ENCODE peak calls at places on chromosomes 4 and X, in nine cellular contexts. F, Z, A, K, D, R, E, U and B are unnamed samples.

GRCh38 chrX:72127332-72127731 is 4.4 kb downstream of the RTL5 start:
- DNase-seq in F (no peak), Z (no peak), A (no peak), K (peak), D (no peak), R (no peak), E (no peak), U (no peak), B (no peak)

GRCh38 chrX:43108828-43109227 is 330.9 kb upstream of the PPP1R2C start:
- DNase-seq in F (no peak), Z (no peak), A (no peak), K (no peak), D (no peak), R (no peak), E (no peak), U (no peak), B (no peak)

GRCh38 chrX:120310861-120311631 is at the start of gene TMEM255A:
- DNase-seq in F (no peak), Z (peak), A (peak), K (peak), D (no peak), R (no peak), E (peak), U (no peak), B (peak)

GRCh38 chr4:99722006-99722405 is 64.4 kb upstream of the C4orf54 start:
- DNase-seq in F (no peak), Z (no peak), A (peak), K (no peak), D (no peak), R (no peak), E (no peak), U (no peak), B (no peak)

GRCh38 chrX:118049713-118050112 is 66.9 kb downstream of the KLHL13 start:
- DNase-seq in F (no peak), Z (no peak), A (peak), K (no peak), D (no peak), R (no peak), E (no peak), U (no peak), B (no peak)

GRCh38 chr4:118760092-118760491 is 74.9 kb downstream of the METTL14 start:
- DNase-seq in F (no peak), Z (no peak), A (no peak), K (no peak), D (no peak), R (no peak), E (no peak), U (no peak), B (no peak)

GRCh38 chrX:46209768-46210167 is 335.5 kb downstream of the ZNF674 start:
- DNase-seq in F (no peak), Z (no peak), A (no peak), K (no peak), D (no peak), R (no peak), E (no peak), U (no peak), B (no peak)

GRCh38 chr4:149933883-149934282 is 118.2 kb upstream of the IQCM start:
- DNase-seq in F (no peak), Z (no peak), A (no peak), K (no peak), D (no peak), R (no peak), E (no peak), U (no peak), B (no peak)

GRCh38 chr4:165013691-165014090 is 18.1 kb upstream of the TRIM60 start:
- DNase-seq in F (no peak), Z (no peak), A (no peak), K (no peak), D (no peak), R (no peak), E (no peak), U (no peak), B (no peak)

GRCh38 chrX:97563531-97564133 is 679.9 kb downstream of the RPA4 start:
- DNase-seq in F (no peak), Z (no peak), A (peak), K (no peak), D (peak), R (no peak), E (peak), U (peak), B (peak)

GRCh38 chr4:12242354-12242753 is 813.7 kb upstream of the HS3ST1 start:
- DNase-seq in F (no peak), Z (no peak), A (no peak), K (no peak), D (no peak), R (no peak), E (no peak), U (no peak), B (no peak)

GRCh38 chr4:113637363-113637762 is 124.2 kb downstream of the CAMK2D start:
- DNase-seq in F (no peak), Z (no peak), A (no peak), K (no peak), D (no peak), R (no peak), E (no peak), U (peak), B (no peak)

GRCh38 chr4:121376097-121376496 is 4.7 kb downstream of the QRFPR start:
- DNase-seq in F (no peak), Z (no peak), A (no peak), K (no peak), D (no peak), R (no peak), E (no peak), U (no peak), B (no peak)

GRCh38 chrX:150846130-150846529 is 52.3 kb downstream of the CD99L2 start:
- DNase-seq in F (no peak), Z (no peak), A (no peak), K (no peak), D (no peak), R (no peak), E (no peak), U (no peak), B (no peak)

GRCh38 chr4:186726150-186726439 is 2.4 kb upstream of the FAT1 start:
- DNase-seq in F (no peak), Z (no peak), A (no peak), K (no peak), D (no peak), R (no peak), E (no peak), U (no peak), B (no peak)

GRCh38 chr4:26576171-26576829 is 7.6 kb upstream of the TBC1D19 start:
- DNase-seq in F (no peak), Z (no peak), A (peak), K (no peak), D (no peak), R (no peak), E (no peak), U (peak), B (no peak)

GRCh38 chr4:124177647-124178425 is 534.7 kb downstream of the ANKRD50 start:
- DNase-seq in F (no peak), Z (no peak), A (no peak), K (no peak), D (no peak), R (peak), E (no peak), U (peak), B (no peak)

GRCh38 chr4:8328866-8329559 is 59.5 kb downstream of the HTRA3 start:
- DNase-seq in F (no peak), Z (no peak), A (no peak), K (peak), D (no peak), R (no peak), E (peak), U (no peak), B (no peak)

GRCh38 chrX:14798805-14799397 is 74.0 kb downstream of the FANCB start:
- DNase-seq in F (no peak), Z (no peak), A (no peak), K (no peak), D (no peak), R (no peak), E (no peak), U (no peak), B (no peak)

GRCh38 chr4:156962551-156962974 is 9.0 kb downstream of the PDGFC start:
- DNase-seq in F (no peak), Z (no peak), A (no peak), K (peak), D (no peak), R (no peak), E (no peak), U (peak), B (no peak)

GRCh38 chr4:71538528-71538927 is 199.7 kb downstream of the SLC4A4 start:
- DNase-seq in F (no peak), Z (no peak), A (no peak), K (no peak), D (no peak), R (no peak), E (no peak), U (no peak), B (no peak)

GRCh38 chr4:6856391-6856790 is 53.2 kb upstream of the TBC1D14 start:
- DNase-seq in F (no peak), Z (no peak), A (no peak), K (no peak), D (no peak), R (no peak), E (no peak), U (no peak), B (no peak)

GRCh38 chr4:48831532-48832015 is 686 bp downstream of the OCIAD1 start:
- DNase-seq in F (no peak), Z (no peak), A (peak), K (no peak), D (no peak), R (no peak), E (no peak), U (peak), B (no peak)

GRCh38 chr4:101345596-101346311 is 1.6 kb downstream of the PPP3CA start:
- DNase-seq in F (peak), Z (peak), A (peak), K (peak), D (peak), R (no peak), E (peak), U (peak), B (peak)

GRCh38 chr4:88318751-88319350 is 34.5 kb upstream of the PPM1K start:
- DNase-seq in F (no peak), Z (no peak), A (no peak), K (no peak), D (no peak), R (no peak), E (no peak), U (no peak), B (no peak)

GRCh38 chr4:155809835-155810234 is 51.0 kb downstream of the GUCY1B1 start:
- DNase-seq in F (no peak), Z (peak), A (peak), K (no peak), D (no peak), R (peak), E (no peak), U (peak), B (peak)

GRCh38 chr4:48315728-48316630 is 25.4 kb upstream of the SLAIN2 start:
- DNase-seq in F (no peak), Z (peak), A (peak), K (peak), D (no peak), R (peak), E (no peak), U (peak), B (peak)

GRCh38 chr4:180059216-180059881 is 2183.9 kb upstream of the TENM3 start:
- DNase-seq in F (peak), Z (no peak), A (peak), K (no peak), D (no peak), R (no peak), E (no peak), U (no peak), B (peak)

GRCh38 chr4:123037809-123038208 is 115.4 kb upstream of the NUDT6 start:
- DNase-seq in F (no peak), Z (no peak), A (no peak), K (no peak), D (no peak), R (no peak), E (no peak), U (peak), B (no peak)

GRCh38 chr4:187184513-187184912 is 460.9 kb upstream of the FAT1 start:
- DNase-seq in F (no peak), Z (peak), A (no peak), K (no peak), D (no peak), R (no peak), E (no peak), U (no peak), B (no peak)

GRCh38 chr4:101102114-101102752 is 245.1 kb downstream of the PPP3CA start:
- DNase-seq in F (no peak), Z (no peak), A (peak), K (peak), D (no peak), R (peak), E (peak), U (peak), B (peak)

GRCh38 chrX:9515464-9515863 is 50.6 kb downstream of the TBL1X start:
- DNase-seq in F (no peak), Z (no peak), A (no peak), K (no peak), D (no peak), R (no peak), E (no peak), U (no peak), B (peak)

GRCh38 chr4:2848449-2848848 is 4.8 kb downstream of the ADD1 start:
- DNase-seq in F (no peak), Z (no peak), A (no peak), K (no peak), D (no peak), R (no peak), E (no peak), U (no peak), B (peak)

GRCh38 chr4:6953751-6954380 is 44.2 kb downstream of the TBC1D14 start:
- DNase-seq in F (peak), Z (no peak), A (peak), K (peak), D (no peak), R (no peak), E (peak), U (no peak), B (peak)